ENCODE peak calls at places on chromosomes 13 and 19, in seven cellular contexts. One of them, this sample, is unnamed.

GRCh38 chr19:18262917-18263316 is 11.3 kb downstream of the IQCN start:
- DNase-seq in esophagus squamous epithelium: no peak
- DNase-seq in endothelial cell: no peak
- DNase-seq in HL-60: no peak
- DNase-seq in endodermal cell: no peak
- DNase-seq in ascending aorta: no peak
- DNase-seq in cardiac fibroblast: peak; percentile 31
- DNase-seq in this sample: no peak

GRCh38 chr19:18401580-18402112 is 4.2 kb upstream of the LRRC25 start:
- DNase-seq in endothelial cell: peak; percentile 53
- DNase-seq in esophagus squamous epithelium: no peak
- DNase-seq in ascending aorta: peak; percentile 80
- DNase-seq in cardiac fibroblast: peak; percentile 76
- DNase-seq in HL-60: peak; percentile 87
- DNase-seq in endodermal cell: peak; percentile 83
- DNase-seq in this sample: peak; percentile 86

GRCh38 chr13:61648546-61648945 is 232.9 kb upstream of the PCDH20 start:
- DNase-seq in endodermal cell: no peak
- DNase-seq in endothelial cell: no peak
- DNase-seq in cardiac fibroblast: no peak
- DNase-seq in esophagus squamous epithelium: no peak
- DNase-seq in ascending aorta: no peak
- DNase-seq in HL-60: no peak
- DNase-seq in this sample: no peak

GRCh38 chr19:19159534-19159933 is 10.5 kb downstream of the MEF2B start:
- DNase-seq in cardiac fibroblast: no peak
- DNase-seq in endodermal cell: no peak
- DNase-seq in endothelial cell: no peak
- DNase-seq in HL-60: no peak
- DNase-seq in ascending aorta: no peak
- DNase-seq in esophagus squamous epithelium: no peak
- DNase-seq in this sample: no peak

GRCh38 chr19:6753178-6754031 is 13.8 kb downstream of the SH2D3A start:
- DNase-seq in HL-60: peak; percentile 86
- DNase-seq in endodermal cell: peak; percentile 100
- DNase-seq in cardiac fibroblast: peak; percentile 73
- DNase-seq in endothelial cell: peak; percentile 71
- DNase-seq in ascending aorta: peak; percentile 88
- DNase-seq in esophagus squamous epithelium: peak; percentile 41
- DNase-seq in this sample: peak; percentile 82

GRCh38 chr13:53379485-53379884 is 350.9 kb downstream of the OLFM4 start:
- DNase-seq in ascending aorta: no peak
- DNase-seq in endothelial cell: no peak
- DNase-seq in endodermal cell: no peak
- DNase-seq in esophagus squamous epithelium: no peak
- DNase-seq in HL-60: no peak
- DNase-seq in cardiac fibroblast: no peak
- DNase-seq in this sample: no peak

GRCh38 chr13:21071015-21071414 is 9.6 kb upstream of the LATS2 start:
- DNase-seq in HL-60: no peak
- DNase-seq in esophagus squamous epithelium: no peak
- DNase-seq in endodermal cell: no peak
- DNase-seq in cardiac fibroblast: no peak
- DNase-seq in ascending aorta: no peak
- DNase-seq in endothelial cell: no peak
- DNase-seq in this sample: no peak

GRCh38 chr19:13902993-13903555 is 2.8 kb downstream of the BRME1 start:
- DNase-seq in cardiac fibroblast: peak; percentile 30
- DNase-seq in ascending aorta: no peak
- DNase-seq in esophagus squamous epithelium: no peak
- DNase-seq in endothelial cell: no peak
- DNase-seq in HL-60: no peak
- DNase-seq in endodermal cell: no peak
- DNase-seq in this sample: no peak

GRCh38 chr19:49403404-49404187 is 15.5 kb downstream of the KASH5 start:
- DNase-seq in HL-60: no peak
- DNase-seq in esophagus squamous epithelium: no peak
- DNase-seq in endodermal cell: peak; percentile 94
- DNase-seq in endothelial cell: no peak
- DNase-seq in ascending aorta: no peak
- DNase-seq in cardiac fibroblast: no peak
- DNase-seq in this sample: no peak

GRCh38 chr19:12838182-12838890 is at the start of gene MAST1:
- DNase-seq in cardiac fibroblast: no peak
- DNase-seq in HL-60: peak; percentile 31
- DNase-seq in esophagus squamous epithelium: no peak
- DNase-seq in endothelial cell: peak; percentile 68
- DNase-seq in endodermal cell: peak; percentile 87
- DNase-seq in ascending aorta: no peak
- DNase-seq in this sample: peak; percentile 56

GRCh38 chr19:51016798-51017683 is 2.5 kb downstream of the KLK10 start:
- DNase-seq in cardiac fibroblast: peak; percentile 49
- DNase-seq in ascending aorta: peak; percentile 67
- DNase-seq in endodermal cell: peak; percentile 95
- DNase-seq in HL-60: no peak
- DNase-seq in endothelial cell: peak; percentile 86
- DNase-seq in esophagus squamous epithelium: no peak
- DNase-seq in this sample: peak; percentile 49

GRCh38 chr19:50460161-50460765 is 16.0 kb upstream of the EMC10 start:
- DNase-seq in cardiac fibroblast: peak; percentile 56
- DNase-seq in ascending aorta: no peak
- DNase-seq in HL-60: no peak
- DNase-seq in esophagus squamous epithelium: no peak
- DNase-seq in endodermal cell: no peak
- DNase-seq in endothelial cell: no peak
- DNase-seq in this sample: no peak

GRCh38 chr19:17718988-17719711 is at the start of gene MAP1S:
- DNase-seq in HL-60: peak; percentile 80
- DNase-seq in ascending aorta: peak; percentile 72
- DNase-seq in endothelial cell: peak; percentile 78
- DNase-seq in cardiac fibroblast: peak; percentile 53
- DNase-seq in endodermal cell: peak; percentile 95
- DNase-seq in esophagus squamous epithelium: no peak
- DNase-seq in this sample: peak; percentile 30

GRCh38 chr13:51815848-51816247 is 11.9 kb upstream of the DHRS12 start:
- DNase-seq in HL-60: no peak
- DNase-seq in ascending aorta: no peak
- DNase-seq in esophagus squamous epithelium: no peak
- DNase-seq in endodermal cell: no peak
- DNase-seq in endothelial cell: no peak
- DNase-seq in cardiac fibroblast: no peak
- DNase-seq in this sample: peak; percentile 51

GRCh38 chr13:29958476-29958875 is 108.1 kb upstream of the UBL3 start:
- DNase-seq in endodermal cell: no peak
- DNase-seq in HL-60: no peak
- DNase-seq in endothelial cell: no peak
- DNase-seq in esophagus squamous epithelium: no peak
- DNase-seq in ascending aorta: no peak
- DNase-seq in cardiac fibroblast: no peak
- DNase-seq in this sample: no peak

GRCh38 chr19:38979867-38980266 is 4.3 kb upstream of the FBXO17 start:
- DNase-seq in cardiac fibroblast: no peak
- DNase-seq in esophagus squamous epithelium: no peak
- DNase-seq in HL-60: no peak
- DNase-seq in endothelial cell: no peak
- DNase-seq in ascending aorta: no peak
- DNase-seq in endodermal cell: no peak
- DNase-seq in this sample: no peak

GRCh38 chr19:18543814-18544475 is 572 bp upstream of the FKBP8 start:
- DNase-seq in HL-60: peak; percentile 86
- DNase-seq in endodermal cell: peak; percentile 84
- DNase-seq in endothelial cell: peak; percentile 51
- DNase-seq in ascending aorta: peak; percentile 81
- DNase-seq in esophagus squamous epithelium: peak; percentile 22
- DNase-seq in cardiac fibroblast: peak; percentile 77
- DNase-seq in this sample: peak; percentile 83

DNA sequence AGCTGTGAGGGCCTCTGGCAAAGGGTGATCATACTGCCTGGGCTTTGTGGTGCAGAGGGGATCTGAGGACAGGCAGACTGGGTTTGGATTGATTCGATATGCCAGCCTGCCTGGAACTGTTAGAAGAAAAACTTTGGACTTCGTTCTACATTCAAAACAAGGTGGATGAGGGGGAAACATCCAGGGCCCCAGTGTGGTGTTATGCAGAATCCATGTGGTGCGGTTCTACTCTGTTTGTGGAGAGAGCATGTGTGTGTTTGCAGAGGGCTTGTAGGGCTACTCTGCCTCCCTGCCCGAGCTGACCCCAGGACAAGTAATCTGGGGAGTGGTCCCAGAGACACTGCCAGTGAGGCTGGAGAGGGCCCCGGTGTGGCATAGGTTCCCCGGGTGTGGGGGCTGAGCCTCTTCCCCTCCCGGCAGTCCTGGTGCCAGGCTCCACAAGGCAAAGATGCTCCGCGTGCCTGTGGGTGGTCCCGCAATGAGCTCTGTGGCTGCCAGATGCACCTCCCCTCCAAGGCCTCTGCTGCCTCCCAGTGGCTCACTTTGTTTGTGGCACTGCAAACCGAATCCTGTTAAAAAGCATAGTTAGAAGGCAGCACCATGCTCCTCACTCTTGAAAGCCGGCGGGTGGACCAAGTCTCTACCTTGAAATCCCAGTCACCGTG is 22.3 kb upstream of the TFDP1 start:
- DNase-seq in esophagus squamous epithelium: no peak
- DNase-seq in ascending aorta: peak; percentile 64
- DNase-seq in endodermal cell: peak; percentile 93
- DNase-seq in cardiac fibroblast: peak; percentile 71
- DNase-seq in HL-60: no peak
- DNase-seq in endothelial cell: peak; percentile 82
- DNase-seq in this sample: peak; percentile 57
- TF ChIP-seq CTCF in esophagus squamous epithelium: peak; percentile 36
- TF ChIP-seq CTCF in ascending aorta: peak; percentile 43
- TF ChIP-seq CTCF in endodermal cell: peak; percentile 83
- TF ChIP-seq CTCF in cardiac fibroblast: peak; percentile 90
- TF ChIP-seq CTCF in HL-60: peak; percentile 67
- TF ChIP-seq CTCF in endothelial cell: peak; percentile 26
- TF ChIP-seq CTCF in this sample: peak; percentile 75

DNA sequence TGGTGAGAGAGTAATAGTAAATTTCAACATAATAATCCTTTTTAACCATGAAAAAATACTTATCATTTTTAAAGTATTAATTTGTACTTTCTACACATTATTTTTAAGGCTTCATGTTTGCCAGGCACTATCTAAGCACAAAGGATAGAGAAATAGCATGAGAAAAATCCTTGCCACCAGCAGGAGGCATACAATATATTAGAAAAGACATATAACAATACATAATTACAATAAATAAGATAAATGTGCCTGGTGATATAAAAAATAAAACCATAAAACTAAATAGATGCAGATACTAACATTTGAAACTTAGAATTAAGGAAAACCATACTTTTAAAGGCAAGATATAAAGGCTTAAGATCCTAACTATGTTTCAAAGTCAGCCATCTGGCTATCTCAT is 1256.4 kb downstream of the DIAPH3 start:
- DNase-seq in HL-60: no peak
- DNase-seq in cardiac fibroblast: peak; percentile 18
- DNase-seq in endodermal cell: no peak
- DNase-seq in esophagus squamous epithelium: no peak
- DNase-seq in endothelial cell: no peak
- DNase-seq in ascending aorta: no peak
- DNase-seq in this sample: no peak
- TF ChIP-seq CTCF in HL-60: no peak
- TF ChIP-seq CTCF in cardiac fibroblast: no peak
- TF ChIP-seq CTCF in endodermal cell: peak; percentile 36
- TF ChIP-seq CTCF in esophagus squamous epithelium: no peak
- TF ChIP-seq CTCF in endothelial cell: no peak
- TF ChIP-seq CTCF in ascending aorta: no peak
- TF ChIP-seq CTCF in this sample: no peak

DNA sequence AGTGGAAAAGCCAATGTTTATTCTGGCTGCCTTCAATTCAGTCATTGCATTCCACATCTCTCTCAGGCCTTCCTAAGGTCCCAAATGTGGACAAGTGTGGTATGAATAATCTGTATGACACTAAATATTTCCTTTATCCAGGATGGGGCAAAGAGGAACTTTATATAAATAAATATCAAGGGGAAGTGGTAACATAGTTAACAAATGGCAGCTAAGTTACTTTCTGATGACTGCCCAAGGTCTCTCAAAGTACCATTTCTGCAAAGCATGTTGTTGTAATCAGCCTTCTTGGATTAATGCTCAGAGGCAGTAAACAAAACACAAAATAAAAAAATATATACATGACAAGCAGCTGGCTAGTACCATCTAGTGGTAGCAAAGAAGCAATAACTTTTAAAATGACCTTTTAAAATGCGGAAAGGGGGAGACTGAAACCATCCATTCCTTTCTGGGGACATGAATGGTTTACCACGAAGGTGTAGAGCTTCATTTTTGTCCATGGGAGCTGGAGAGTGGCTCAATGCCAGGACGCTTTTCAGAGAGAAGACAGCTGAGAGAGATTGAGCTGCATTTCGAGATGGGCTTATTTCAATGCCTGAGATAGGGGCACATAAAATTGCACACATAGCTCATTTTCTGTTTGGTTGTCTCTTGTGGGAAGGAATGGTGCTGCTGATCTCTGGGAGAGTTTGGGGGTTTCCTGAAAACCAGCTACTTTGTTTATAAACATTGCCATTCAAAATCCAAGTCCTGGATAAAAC is 259.2 kb downstream of the RFC3 start:
- DNase-seq in endothelial cell: no peak
- DNase-seq in endodermal cell: no peak
- DNase-seq in cardiac fibroblast: peak; percentile 58
- DNase-seq in ascending aorta: no peak
- DNase-seq in HL-60: no peak
- DNase-seq in esophagus squamous epithelium: no peak
- DNase-seq in this sample: peak; percentile 32
- TF ChIP-seq CTCF in endothelial cell: peak; percentile 26
- TF ChIP-seq CTCF in endodermal cell: peak; percentile 79
- TF ChIP-seq CTCF in cardiac fibroblast: peak; percentile 62
- TF ChIP-seq CTCF in ascending aorta: no peak
- TF ChIP-seq CTCF in HL-60: no peak
- TF ChIP-seq CTCF in esophagus squamous epithelium: peak; percentile 44
- TF ChIP-seq CTCF in this sample: peak; percentile 70

DNA sequence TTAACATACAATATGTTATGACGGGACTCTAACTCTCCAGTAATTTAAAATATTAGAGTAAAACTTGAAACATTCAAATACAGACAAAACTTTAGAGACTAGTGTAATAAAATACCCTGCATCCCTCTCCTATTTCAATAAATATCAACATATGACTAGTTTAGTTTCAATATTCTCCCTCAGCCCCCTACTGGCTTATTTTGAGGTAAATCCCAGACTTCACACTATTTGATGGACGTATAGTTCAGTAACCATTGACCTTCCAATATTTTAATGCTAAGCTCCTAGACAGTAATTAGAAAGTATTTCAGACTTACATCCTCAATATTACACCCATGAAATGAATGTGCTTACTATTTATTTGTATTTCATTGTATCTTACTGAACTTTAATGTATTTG is 180.7 kb upstream of the STARD13 start:
- DNase-seq in HL-60: no peak
- DNase-seq in endothelial cell: no peak
- DNase-seq in endodermal cell: no peak
- DNase-seq in ascending aorta: no peak
- DNase-seq in cardiac fibroblast: no peak
- DNase-seq in esophagus squamous epithelium: no peak
- DNase-seq in this sample: no peak
- TF ChIP-seq CTCF in HL-60: no peak
- TF ChIP-seq CTCF in endothelial cell: no peak
- TF ChIP-seq CTCF in endodermal cell: peak; percentile 51
- TF ChIP-seq CTCF in ascending aorta: no peak
- TF ChIP-seq CTCF in cardiac fibroblast: peak; percentile 5
- TF ChIP-seq CTCF in esophagus squamous epithelium: no peak
- TF ChIP-seq CTCF in this sample: no peak

This sample was measured in epithelial cell of esophagus.